ENCODE peak calls at places on chromosome 4, in five cellular contexts. One of them, this sample, is unnamed.

GRCh38 chr4:151921811-151922210 is 161.0 kb upstream of the GATB start:
- DNase-seq in SK-N-SH: no peak
- DNase-seq in GM12892: no peak
- DNase-seq in H1: no peak
- DNase-seq in HepG2: no peak
- DNase-seq in this sample: no peak

GRCh38 chr4:55661398-55662056 is 25.4 kb upstream of the NMU start:
- DNase-seq in H1: no peak
- DNase-seq in GM12892: no peak
- DNase-seq in HepG2: no peak
- DNase-seq in SK-N-SH: no peak
- DNase-seq in this sample: no peak

GRCh38 chr4:46506876-46507275 is 116.9 kb upstream of the GABRA2 start:
- DNase-seq in H1: no peak
- DNase-seq in SK-N-SH: no peak
- DNase-seq in HepG2: no peak
- DNase-seq in GM12892: no peak
- DNase-seq in this sample: no peak

GRCh38 chr4:85474818-85475630 is at the start of gene ARHGAP24:
- DNase-seq in SK-N-SH: peak
- DNase-seq in H1: peak
- DNase-seq in HepG2: peak
- DNase-seq in GM12892: peak
- DNase-seq in this sample: peak

GRCh38 chr4:26056406-26056805 is 142.4 kb downstream of the SMIM20 start:
- DNase-seq in SK-N-SH: no peak
- DNase-seq in GM12892: no peak
- DNase-seq in HepG2: no peak
- DNase-seq in H1: no peak
- DNase-seq in this sample: no peak

GRCh38 chr4:99857302-99857701 is 36.9 kb downstream of the LAMTOR3 start:
- DNase-seq in HepG2: no peak
- DNase-seq in H1: no peak
- DNase-seq in GM12892: no peak
- DNase-seq in SK-N-SH: no peak
- DNase-seq in this sample: no peak

GRCh38 chr4:102139132-102139573 is 206.1 kb downstream of the SLC39A8 start:
- DNase-seq in H1: no peak
- DNase-seq in GM12892: no peak
- DNase-seq in SK-N-SH: no peak
- DNase-seq in HepG2: no peak
- DNase-seq in this sample: no peak

GRCh38 chr4:19386786-19387185 is 864.9 kb upstream of the SLIT2 start:
- DNase-seq in GM12892: no peak
- DNase-seq in SK-N-SH: no peak
- DNase-seq in H1: no peak
- DNase-seq in HepG2: no peak
- DNase-seq in this sample: no peak

GRCh38 chr4:103934178-103934789 is 214.5 kb upstream of the TACR3 start:
- DNase-seq in H1: no peak
- DNase-seq in HepG2: peak
- DNase-seq in SK-N-SH: peak
- DNase-seq in GM12892: no peak
- DNase-seq in this sample: peak

GRCh38 chr4:177079327-177079726 is 230.3 kb upstream of the NEIL3 start:
- DNase-seq in SK-N-SH: no peak
- DNase-seq in H1: no peak
- DNase-seq in GM12892: no peak
- DNase-seq in HepG2: no peak
- DNase-seq in this sample: no peak

GRCh38 chr4:167274346-167274745 is 40.1 kb upstream of the SPOCK3 start:
- DNase-seq in GM12892: no peak
- DNase-seq in SK-N-SH: no peak
- DNase-seq in HepG2: no peak
- DNase-seq in H1: no peak
- DNase-seq in this sample: no peak

GRCh38 chr4:122584517-122584916 is 36.3 kb downstream of the IL21 start:
- DNase-seq in HepG2: no peak
- DNase-seq in SK-N-SH: no peak
- DNase-seq in GM12892: no peak
- DNase-seq in H1: no peak
- DNase-seq in this sample: no peak

GRCh38 chr4:141713771-141714445 is 77.5 kb downstream of the IL15 start:
- DNase-seq in HepG2: no peak
- DNase-seq in GM12892: no peak
- DNase-seq in SK-N-SH: no peak
- DNase-seq in H1: no peak
- DNase-seq in this sample: no peak

GRCh38 chr4:173319696-173320095 is 14.5 kb downstream of the HMGB2 start:
- DNase-seq in SK-N-SH: no peak
- DNase-seq in HepG2: no peak
- DNase-seq in GM12892: no peak
- DNase-seq in H1: no peak
- DNase-seq in this sample: no peak

GRCh38 chr4:10032625-10033024 is 11.3 kb upstream of the SLC2A9 start:
- DNase-seq in SK-N-SH: no peak
- DNase-seq in GM12892: no peak
- DNase-seq in H1: no peak
- DNase-seq in HepG2: peak
- DNase-seq in this sample: no peak

GRCh38 chr4:128225148-128225547 is 62.5 kb downstream of the PGRMC2 start:
- DNase-seq in H1: no peak
- DNase-seq in SK-N-SH: no peak
- DNase-seq in HepG2: no peak
- DNase-seq in GM12892: no peak
- DNase-seq in this sample: no peak

GRCh38 chr4:142607976-142608375 is 238.1 kb downstream of the INPP4B start:
- DNase-seq in SK-N-SH: no peak
- DNase-seq in GM12892: no peak
- DNase-seq in H1: no peak
- DNase-seq in HepG2: no peak
- DNase-seq in this sample: no peak

GRCh38 chr4:126859314-126859713 is 773.4 kb upstream of the INTU start:
- DNase-seq in H1: no peak
- DNase-seq in GM12892: no peak
- DNase-seq in HepG2: no peak
- DNase-seq in SK-N-SH: no peak
- DNase-seq in this sample: no peak

GRCh38 chr4:26753642-26754041 is 107.0 kb upstream of the STIM2 start:
- DNase-seq in GM12892: no peak
- DNase-seq in HepG2: no peak
- DNase-seq in H1: no peak
- DNase-seq in SK-N-SH: no peak
- DNase-seq in this sample: no peak

GRCh38 chr4:76377922-76378321 is 43.0 kb downstream of the CCDC158 start:
- DNase-seq in HepG2: peak
- DNase-seq in SK-N-SH: peak
- DNase-seq in H1: peak
- DNase-seq in GM12892: no peak
- DNase-seq in this sample: no peak

GRCh38 chr4:119050501-119051090 is 85.0 kb upstream of the MYOZ2 start:
- DNase-seq in HepG2: no peak
- DNase-seq in SK-N-SH: no peak
- DNase-seq in H1: no peak
- DNase-seq in GM12892: no peak
- DNase-seq in this sample: no peak

GRCh38 chr4:124253080-124253479 is 459.5 kb downstream of the ANKRD50 start:
- DNase-seq in SK-N-SH: no peak
- DNase-seq in H1: no peak
- DNase-seq in GM12892: no peak
- DNase-seq in HepG2: no peak
- DNase-seq in this sample: no peak

GRCh38 chr4:147777456-147778091 is 45.7 kb downstream of the ARHGAP10 start:
- DNase-seq in SK-N-SH: no peak
- DNase-seq in HepG2: no peak
- DNase-seq in GM12892: no peak
- DNase-seq in H1: no peak
- DNase-seq in this sample: no peak

GRCh38 chr4:147638365-147638764 is 21.2 kb downstream of the TMEM184C start:
- DNase-seq in GM12892: no peak
- DNase-seq in HepG2: no peak
- DNase-seq in H1: no peak
- DNase-seq in SK-N-SH: no peak
- DNase-seq in this sample: no peak

DNA sequence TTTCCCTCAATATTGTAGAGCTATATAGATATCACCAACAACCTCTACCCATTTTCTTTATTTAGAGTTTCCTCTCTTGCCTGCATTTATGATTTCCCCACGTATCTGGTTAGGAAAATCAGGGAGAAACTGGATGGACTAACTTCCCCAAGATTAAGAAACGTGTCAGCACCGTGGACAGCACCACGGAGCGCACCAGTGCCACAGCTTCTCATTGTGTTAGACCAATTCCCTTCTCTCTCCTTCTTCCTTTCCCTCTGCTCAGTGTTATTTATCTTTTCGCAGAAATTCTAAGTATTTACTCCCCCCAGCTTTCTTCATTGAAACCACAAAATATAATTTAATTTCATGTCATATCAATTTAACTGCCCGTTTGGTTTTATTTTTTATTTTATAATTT is 568.6 kb upstream of the BOD1L1 start:
- DNase-seq in H1: peak
- DNase-seq in GM12892: no peak
- DNase-seq in SK-N-SH: no peak
- DNase-seq in HepG2: no peak
- DNase-seq in this sample: no peak
- TF ChIP-seq TAF1 in H1: no peak
- TF ChIP-seq TAF1 in GM12892: no peak
- TF ChIP-seq TAF1 in SK-N-SH: no peak
- TF ChIP-seq TAF1 in HepG2: no peak
- TF ChIP-seq TAF1 in this sample: no peak

GRCh38 chr4:139282375-139283075 is 2.5 kb upstream of the MGARP start:
- DNase-seq in SK-N-SH: no peak
- DNase-seq in GM12892: no peak
- DNase-seq in HepG2: no peak
- DNase-seq in H1: no peak
- DNase-seq in this sample: no peak

GRCh38 chr4:139281212-139281611 is 1.2 kb upstream of the MGARP start:
- DNase-seq in HepG2: no peak
- DNase-seq in H1: no peak
- DNase-seq in GM12892: no peak
- DNase-seq in SK-N-SH: no peak
- DNase-seq in this sample: no peak

DNA sequence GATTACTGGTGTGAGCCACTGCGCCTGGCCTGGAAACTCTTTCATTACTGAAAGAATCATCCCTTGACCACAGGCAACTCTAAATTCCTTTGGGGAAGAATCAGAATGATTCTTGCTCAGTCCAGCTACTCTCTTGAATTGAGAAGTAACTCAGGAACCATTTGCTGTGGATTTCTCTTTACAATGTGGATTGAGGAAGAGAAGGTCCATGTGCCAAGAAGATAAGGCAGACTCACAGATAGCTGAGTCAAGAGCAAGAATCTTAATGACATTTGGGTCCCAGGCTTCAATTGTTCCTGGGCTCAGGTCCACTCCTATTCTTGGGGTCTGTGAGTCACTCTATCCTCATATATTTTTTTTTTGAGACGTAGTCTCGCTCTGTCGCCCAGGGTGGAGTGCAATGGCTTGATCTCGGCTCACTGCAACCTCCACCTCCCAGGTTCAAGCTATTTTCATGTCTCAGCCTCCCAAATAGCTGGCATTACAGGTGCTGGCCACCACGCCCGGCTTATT is 6.2 kb upstream of the MGARP start:
- DNase-seq in HepG2: no peak
- DNase-seq in H1: no peak
- DNase-seq in GM12892: no peak
- DNase-seq in SK-N-SH: no peak
- DNase-seq in this sample: no peak
- TF ChIP-seq TAF1 in HepG2: no peak
- TF ChIP-seq TAF1 in H1: no peak
- TF ChIP-seq TAF1 in GM12892: no peak
- TF ChIP-seq TAF1 in SK-N-SH: no peak
- TF ChIP-seq TAF1 in this sample: no peak

DNA sequence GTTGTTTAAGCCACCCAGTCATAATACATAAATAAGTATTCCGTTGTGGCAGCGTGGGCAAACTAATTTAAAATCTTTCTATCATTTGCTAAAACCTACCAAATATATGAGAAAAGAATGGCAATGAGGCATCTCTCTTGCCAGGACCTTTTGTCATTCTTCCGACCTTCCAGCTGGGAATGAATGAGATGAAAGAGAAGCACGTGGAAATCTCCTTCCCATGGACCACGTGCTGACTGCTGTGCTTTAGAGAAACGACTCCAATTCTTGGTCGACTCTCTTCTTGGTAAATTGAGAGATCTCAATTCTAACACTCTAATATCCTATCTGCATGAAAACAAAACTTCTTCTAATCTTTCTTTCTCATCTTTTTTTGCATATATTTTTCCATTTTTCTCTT is 116.5 kb downstream of the COL25A1 start:
- DNase-seq in SK-N-SH: no peak
- DNase-seq in H1: no peak
- DNase-seq in HepG2: no peak
- DNase-seq in GM12892: no peak
- DNase-seq in this sample: no peak
- TF ChIP-seq TAF1 in SK-N-SH: no peak
- TF ChIP-seq TAF1 in H1: no peak
- TF ChIP-seq TAF1 in HepG2: no peak
- TF ChIP-seq TAF1 in GM12892: no peak
- TF ChIP-seq TAF1 in this sample: no peak

GRCh38 chr4:79638735-79639134 is 230.7 kb upstream of the GK2 start:
- DNase-seq in GM12892: no peak
- DNase-seq in SK-N-SH: no peak
- DNase-seq in HepG2: no peak
- DNase-seq in H1: no peak
- DNase-seq in this sample: no peak
- TF ChIP-seq TAF1 in GM12892: no peak
- TF ChIP-seq TAF1 in SK-N-SH: no peak
- TF ChIP-seq TAF1 in HepG2: no peak
- TF ChIP-seq TAF1 in H1: no peak
- TF ChIP-seq TAF1 in this sample: no peak

This sample was measured in GM12891.